ENCODE peak calls at places on chromosomes 12 and 14, in eight cellular contexts. Q is mucosa of descending colon, R is endodermal cell, A is transverse colon, O is lower leg skin, S is lung, D is endothelial cell of umbilical vein, L is stomach. Y is an unnamed sample.
A peak's percentile ranks its signal among the peaks of the same experiment; 100 is the strongest.

GRCh38 chr12:94644622-94645021 is 5.7 kb downstream of the TMCC3 start:
- DNase-seq in O (no peak), Q (no peak), R (no peak), L (no peak), A (no peak), D (peak; percentile 78), S (no peak), Y (no peak)

GRCh38 chr12:90368081-90368480 is 586.9 kb downstream of the CCER1 start:
- DNase-seq in R (no peak), A (no peak), S (no peak), D (no peak), L (no peak), O (no peak), Q (no peak), Y (no peak)

GRCh38 chr14:101796479-101796878 is 35.0 kb downstream of the PPP2R5C start:
- DNase-seq in A (no peak), R (no peak), D (no peak), O (no peak), L (no peak), Q (no peak), S (no peak), Y (no peak)

GRCh38 chr12:989751-990278 is 1.2 kb upstream of the ERC1 start:
- DNase-seq in D (peak; percentile 78), L (no peak), O (no peak), Q (peak; percentile 19), A (peak; percentile 13), R (peak; percentile 67), S (no peak), Y (peak; percentile 18)

GRCh38 chr12:132071837-132072384 is 72.2 kb downstream of the DDX51 start:
- DNase-seq in L (no peak), O (no peak), R (no peak), S (no peak), Q (no peak), D (no peak), A (no peak), Y (no peak)

GRCh38 chr12:132143328-132144071 is 619 bp downstream of the DDX51 start:
- DNase-seq in S (no peak), O (peak; percentile 85), D (no peak), Q (no peak), R (peak; percentile 63), L (no peak), A (no peak), Y (peak; percentile 72)

GRCh38 chr12:54937376-54937775 is 47.2 kb downstream of the TESPA1 start:
- DNase-seq in D (peak; percentile 2), A (no peak), O (no peak), Q (no peak), R (no peak), L (no peak), S (no peak), Y (no peak)

GRCh38 chr12:105933671-105934665 is 204.8 kb downstream of the NUAK1 start:
- DNase-seq in R (no peak), O (peak; percentile 92), L (no peak), Q (peak; percentile 15), D (peak; percentile 96), S (peak; percentile 35), A (peak; percentile 16), Y (no peak)

GRCh38 chr12:100445081-100445481 is 28.6 kb upstream of the NR1H4 start:
- DNase-seq in A (no peak), L (no peak), R (no peak), Q (no peak), O (no peak), D (no peak), S (no peak), Y (no peak)

GRCh38 chr14:37712976-37713431 is 117.6 kb downstream of the TTC6 start:
- DNase-seq in Q (no peak), S (no peak), O (no peak), D (no peak), A (no peak), L (no peak), R (no peak), Y (no peak)

GRCh38 chr14:37707716-37708115 is 112.3 kb downstream of the TTC6 start:
- DNase-seq in O (no peak), Q (no peak), L (no peak), A (no peak), R (no peak), S (no peak), D (no peak), Y (no peak)

GRCh38 chr14:37711499-37712475 is 116.4 kb downstream of the TTC6 start:
- DNase-seq in D (no peak), R (no peak), S (no peak), L (no peak), O (no peak), Q (no peak), A (no peak), Y (no peak)

GRCh38 chr14:37708481-37708880 is 113.1 kb downstream of the TTC6 start:
- DNase-seq in S (no peak), L (no peak), A (no peak), D (no peak), Q (no peak), O (no peak), R (no peak), Y (no peak)

DNA sequence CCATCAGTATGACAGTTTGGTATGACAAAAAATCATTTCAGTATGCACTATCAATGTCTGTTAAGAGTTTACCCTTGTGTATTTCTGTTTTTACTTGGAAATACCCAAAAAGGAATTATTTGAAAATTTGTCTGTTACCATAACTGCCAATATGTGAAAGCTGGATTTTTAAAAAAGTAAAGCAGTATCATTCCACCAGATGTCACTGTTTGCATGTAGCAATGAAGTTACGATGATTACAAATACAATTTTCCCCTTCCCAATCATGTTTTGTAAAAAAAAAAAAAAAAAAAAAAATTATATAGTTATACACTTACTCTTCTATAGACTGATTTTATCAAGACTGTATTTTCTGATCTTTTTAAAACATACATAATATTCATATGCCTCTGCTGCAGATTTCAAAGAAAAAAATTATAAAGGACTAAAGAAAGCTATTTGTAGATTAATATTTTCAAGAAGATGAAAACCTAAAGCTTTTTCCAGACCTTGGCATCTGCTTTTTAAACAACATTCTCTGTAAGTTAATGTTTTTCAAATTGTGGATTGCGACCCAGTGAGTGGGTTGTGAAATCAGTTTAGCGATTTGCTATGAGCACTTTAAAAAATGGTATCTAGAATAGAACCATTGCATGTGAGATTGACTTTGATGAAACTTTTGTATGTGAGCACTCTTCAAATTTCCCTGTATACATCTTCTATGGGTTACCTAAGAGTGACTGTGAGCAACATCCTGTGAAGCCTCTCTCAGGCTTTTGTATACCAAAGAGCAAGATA is 114.2 kb downstream of the TTC6 start:
- DNase-seq in D (peak; percentile 16), R (no peak), O (no peak), S (no peak), L (no peak), A (no peak), Q (no peak), Y (no peak)
- TF ChIP-seq CTCF in D (no peak), R (peak; percentile 76), O (no peak), S (no peak), L (peak; percentile 30), A (peak; percentile 35), Q (no peak), Y (no peak)

DNA sequence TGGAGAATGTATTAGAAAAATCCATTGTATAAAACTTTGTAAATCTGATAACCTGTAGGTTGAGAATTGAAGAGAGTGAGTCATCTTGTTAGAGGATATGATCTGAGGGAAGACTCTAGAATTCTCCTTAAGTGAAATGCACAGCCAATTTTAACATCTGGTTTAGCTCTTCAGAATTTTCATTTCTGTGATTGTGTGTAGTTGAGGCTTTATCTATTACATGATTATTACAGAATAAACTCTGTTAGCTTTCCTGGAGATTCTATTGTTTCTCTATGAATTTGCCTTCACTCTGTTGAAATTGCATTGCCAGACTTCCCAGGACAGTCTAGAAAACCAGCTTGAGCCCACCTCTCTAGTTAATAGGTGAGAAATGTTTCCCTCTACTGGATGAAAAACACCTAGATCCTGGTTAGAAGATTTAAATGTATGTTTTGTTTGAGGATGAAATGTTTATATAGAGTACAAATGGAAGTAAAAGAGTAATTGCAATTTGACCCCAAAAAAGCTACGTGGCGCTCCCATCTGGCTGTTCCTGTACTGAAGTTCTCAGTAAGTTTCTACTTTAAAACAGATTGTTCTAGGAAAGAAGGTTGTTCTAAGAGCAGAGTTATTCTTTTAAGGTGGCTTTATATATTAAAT is 2.9 kb downstream of the NUDT4 start:
- DNase-seq in L (no peak), S (no peak), D (peak; percentile 73), Q (no peak), O (no peak), R (no peak), A (no peak), Y (no peak)
- TF ChIP-seq CTCF in L (peak; percentile 14), S (no peak), D (no peak), Q (no peak), O (no peak), R (peak; percentile 62), A (no peak), Y (no peak)

DNA sequence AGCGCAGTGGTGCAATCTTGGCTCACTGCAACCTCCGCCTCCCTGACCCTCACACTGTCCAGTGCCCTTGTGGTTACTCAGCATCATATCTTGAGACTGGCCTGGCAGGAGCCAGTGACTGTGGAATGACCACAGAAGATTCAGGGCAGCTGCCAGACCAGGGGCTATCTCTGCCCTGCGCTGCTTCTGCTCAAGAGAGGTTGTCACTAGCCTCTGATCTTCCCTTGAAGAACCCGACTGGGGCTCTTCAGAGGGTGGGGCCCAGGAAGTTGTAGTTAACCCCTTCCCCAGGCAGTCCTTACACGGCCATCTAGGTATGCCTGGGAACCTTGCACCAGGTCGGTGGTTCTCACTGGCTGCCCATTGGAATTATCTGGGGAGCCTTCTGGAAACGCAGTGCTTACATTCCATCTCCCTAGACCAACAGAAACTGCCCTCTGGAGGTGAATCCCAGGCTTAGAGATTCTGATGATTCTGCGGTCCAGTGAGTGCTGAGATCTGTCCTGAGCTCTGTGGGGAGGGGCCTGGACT is 41.4 kb downstream of the PLEKHG3 start:
- DNase-seq in S (no peak), D (no peak), L (no peak), O (no peak), R (peak; percentile 66), A (no peak), Q (no peak), Y (no peak)
- TF ChIP-seq CTCF in S (no peak), D (no peak), L (no peak), O (no peak), R (peak; percentile 62), A (peak; percentile 15), Q (no peak), Y (no peak)

DNA sequence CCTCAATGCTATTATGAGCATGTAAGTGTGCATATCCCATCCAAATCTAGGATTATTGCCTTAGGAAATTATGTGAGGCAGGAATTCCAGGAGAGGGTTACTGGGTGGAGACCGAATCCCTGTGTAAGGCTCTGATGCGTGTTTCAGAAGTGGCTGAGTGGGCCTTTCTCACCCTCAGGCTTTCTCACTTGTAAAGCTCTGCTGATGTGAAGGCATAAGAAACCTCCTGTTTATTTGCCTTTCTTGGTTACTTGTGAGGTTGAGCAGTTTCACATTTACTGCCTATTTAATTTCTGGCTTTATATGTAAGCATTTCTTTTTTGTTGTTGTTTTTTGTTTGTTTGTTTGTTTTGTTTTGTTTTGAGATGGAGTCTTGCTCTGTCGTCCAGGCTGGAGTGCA is 11.0 kb downstream of the IL31 start:
- DNase-seq in D (no peak), L (no peak), Q (no peak), S (no peak), A (no peak), R (no peak), O (no peak), Y (no peak)
- TF ChIP-seq CTCF in D (no peak), L (no peak), Q (no peak), S (no peak), A (no peak), R (no peak), O (no peak), Y (no peak)

Y was measured in pancreas.